ENCODE peak calls at places on chromosome 20, in seven cellular contexts. V is HS-5; M is H1; C is activated CD8-positive, alpha-beta memory T cell treated with anti-CD3 and anti-CD28 coated beads for 48 hours; T is activated CD4-positive, alpha-beta T cell treated with anti-CD3 and anti-CD28 coated beads, Interleukin-2, amount 50 U/mL, for 48 hours; J is CD8-positive, alpha-beta memory T cell; X is GM12878. S is an unnamed sample.

GRCh38 chr20:53623454-53624206 is 30.0 kb upstream of the ZNF217 start:
- DNase-seq in T (peak), C (no peak), V (peak), J (no peak), M (no peak), X (peak), S (peak)

GRCh38 chr20:4335722-4336121 is 320.4 kb upstream of the RNF24 start:
- DNase-seq in X (no peak), J (no peak), C (no peak), M (peak), V (no peak), T (no peak), S (no peak)

GRCh38 chr20:38893485-38894090 is 32.6 kb upstream of the FAM83D start:
- DNase-seq in V (no peak), X (peak), T (peak), J (peak), M (peak), C (peak), S (peak)

GRCh38 chr20:32116079-32116521 is 6.6 kb downstream of the TM9SF4 start:
- DNase-seq in C (no peak), X (no peak), J (no peak), T (no peak), M (no peak), V (no peak), S (no peak)

GRCh38 chr20:57263767-57264150 is 2.7 kb downstream of the BMP7 start:
- DNase-seq in M (no peak), X (no peak), C (no peak), T (no peak), J (no peak), V (no peak), S (no peak)

GRCh38 chr20:40687384-40688128 is 1.5 kb downstream of the MAFB start:
- DNase-seq in V (no peak), X (no peak), J (no peak), M (peak), C (no peak), T (peak), S (peak)

GRCh38 chr20:62040933-62041332 is 24.7 kb downstream of the TAF4 start:
- DNase-seq in M (no peak), J (no peak), T (no peak), C (no peak), X (no peak), V (no peak), S (no peak)

GRCh38 chr20:22586645-22587310 is 2.4 kb upstream of the FOXA2 start:
- DNase-seq in V (no peak), J (no peak), C (no peak), T (peak), M (peak), X (no peak), S (no peak)

GRCh38 chr20:10432079-10432478 is 1.9 kb downstream of the MKKS start:
- DNase-seq in X (no peak), J (no peak), T (no peak), M (no peak), C (no peak), V (no peak), S (no peak)

GRCh38 chr20:35606127-35606526 is 9.5 kb upstream of the SPAG4 start:
- DNase-seq in T (no peak), V (no peak), M (no peak), C (no peak), X (no peak), J (no peak), S (no peak)

GRCh38 chr20:46050444-46050843 is 21.4 kb downstream of the SLC12A5 start:
- DNase-seq in M (no peak), X (no peak), T (no peak), V (no peak), C (no peak), J (no peak), S (no peak)

GRCh38 chr20:38198238-38198861 is 33.3 kb upstream of the TGM2 start:
- DNase-seq in C (no peak), V (no peak), T (no peak), M (no peak), J (no peak), X (no peak), S (no peak)

GRCh38 chr20:44701116-44701865 is 13.9 kb upstream of the CCN5 start:
- DNase-seq in X (no peak), T (no peak), M (peak), C (no peak), V (no peak), J (no peak), S (peak)

GRCh38 chr20:36150489-36150846 is 4.1 kb upstream of the EPB41L1 start:
- DNase-seq in T (no peak), X (no peak), C (no peak), J (no peak), M (no peak), V (no peak), S (no peak)

GRCh38 chr20:49899551-49900383 is 15.6 kb downstream of the SPATA2 start:
- DNase-seq in M (no peak), T (no peak), J (no peak), V (no peak), C (no peak), X (no peak), S (no peak)

GRCh38 chr20:54231006-54231405 is 23.1 kb downstream of the PFDN4 start:
- DNase-seq in T (no peak), V (peak), M (no peak), C (no peak), J (no peak), X (no peak), S (no peak)

GRCh38 chr20:6519556-6519955 is 247.9 kb upstream of the BMP2 start:
- DNase-seq in T (no peak), V (no peak), J (no peak), C (no peak), M (no peak), X (no peak), S (no peak)

GRCh38 chr20:54250691-54251090 is 42.8 kb downstream of the PFDN4 start:
- DNase-seq in V (no peak), J (no peak), C (no peak), T (no peak), M (no peak), X (no peak), S (no peak)

GRCh38 chr20:57391439-57392129 is 388 bp downstream of the RBM38 start:
- DNase-seq in J (no peak), M (no peak), T (peak), X (no peak), V (no peak), C (no peak), S (no peak)

GRCh38 chr20:52190437-52191131 is 995 bp downstream of the ZFP64 start:
- DNase-seq in T (peak), M (peak), C (peak), X (no peak), V (peak), J (no peak), S (peak)

GRCh38 chr20:60258255-60258863 is 300.1 kb downstream of the CDH26 start:
- DNase-seq in C (no peak), M (no peak), V (no peak), X (no peak), T (no peak), J (no peak), S (no peak)

GRCh38 chr20:16459019-16459700 is 114.1 kb downstream of the KIF16B start:
- DNase-seq in T (no peak), M (no peak), J (no peak), V (peak), X (no peak), C (no peak), S (no peak)

GRCh38 chr20:6812530-6812929 is 45.0 kb downstream of the BMP2 start:
- DNase-seq in M (no peak), V (no peak), C (no peak), X (no peak), T (no peak), J (no peak), S (no peak)